ENCODE peak calls at places on chromosomes 1 and 21, in four cellular contexts. A is Caco-2, Q is cardiac fibroblast, S is fibroblast of lung. V is an unnamed sample.

GRCh38 chr1:223712856-223713494 is 636 bp downstream of the CAPN2 start:
- DNase-seq in A (no peak), Q (no peak), S (no peak), V (no peak)

GRCh38 chr1:161180643-161181042 is 3.3 kb upstream of the B4GALT3 start:
- DNase-seq in A (no peak), Q (peak), S (peak), V (no peak)

GRCh38 chr21:42601656-42602055 is 51.8 kb upstream of the PDE9A start:
- DNase-seq in A (no peak), Q (no peak), S (no peak), V (no peak)

GRCh38 chr21:46390603-46391545 is 66.9 kb downstream of the PCNT start:
- DNase-seq in A (no peak), Q (no peak), S (no peak), V (no peak)

GRCh38 chr1:151887028-151887427 is 22.3 kb downstream of the THEM4 start:
- DNase-seq in A (no peak), Q (peak), S (peak), V (no peak)

GRCh38 chr1:183566026-183566425 is 24.2 kb downstream of the NCF2 start:
- DNase-seq in A (no peak), Q (no peak), S (no peak), V (no peak)

GRCh38 chr1:99004270-99005141 is at the start of gene PLPPR5:
- DNase-seq in A (no peak), Q (peak), S (peak), V (peak)

GRCh38 chr1:21910528-21911204 is 26.4 kb downstream of the HSPG2 start:
- DNase-seq in A (no peak), Q (no peak), S (no peak), V (no peak)

GRCh38 chr1:228837817-228838716 is 102.8 kb downstream of the RHOU start:
- DNase-seq in A (peak), Q (peak), S (peak), V (no peak)

GRCh38 chr1:180156631-180157091 is 2.0 kb downstream of the QSOX1 start:
- DNase-seq in A (no peak), Q (peak), S (peak), V (no peak)

GRCh38 chr1:35448344-35448801 is 108.8 kb downstream of the KIAA0319L start:
- DNase-seq in A (no peak), Q (peak), S (peak), V (no peak)

DNA sequence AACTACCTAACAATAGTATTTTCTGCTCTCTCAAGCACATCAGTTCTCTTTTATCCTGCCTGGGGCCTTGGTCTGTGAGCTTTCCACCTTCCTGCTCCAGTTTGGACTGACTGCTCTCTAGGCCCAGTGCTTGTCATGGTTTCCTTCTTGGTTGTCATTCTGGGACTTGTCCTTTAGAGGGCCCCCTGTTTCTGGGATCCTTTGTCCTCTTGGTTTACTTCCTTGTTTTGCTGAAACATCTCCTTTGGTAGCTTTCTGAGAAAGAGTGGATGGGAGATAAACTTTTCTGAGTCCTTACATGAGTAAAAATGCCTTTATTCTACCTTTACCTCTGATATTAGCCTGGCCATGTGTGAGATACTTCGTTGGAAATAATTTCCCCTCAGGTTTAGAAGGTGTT is 4.7 kb downstream of the SLC1A7 start:
- DNase-seq in A (no peak), Q (peak), S (no peak), V (no peak)
- TF ChIP-seq CTCF in A (no peak), Q (peak), S (no peak), V (peak)

GRCh38 chr1:44819257-44819593 is 10.9 kb downstream of the BTBD19 start:
- DNase-seq in A (no peak), Q (no peak), S (no peak), V (no peak)
- TF ChIP-seq CTCF in A (no peak), Q (no peak), S (no peak), V (peak)

GRCh38 chr1:114956570-114956969 is 73.1 kb upstream of the TSHB start:
- DNase-seq in A (peak), Q (peak), S (peak), V (no peak)
- TF ChIP-seq CTCF in A (peak), Q (peak), S (peak), V (peak)

DNA sequence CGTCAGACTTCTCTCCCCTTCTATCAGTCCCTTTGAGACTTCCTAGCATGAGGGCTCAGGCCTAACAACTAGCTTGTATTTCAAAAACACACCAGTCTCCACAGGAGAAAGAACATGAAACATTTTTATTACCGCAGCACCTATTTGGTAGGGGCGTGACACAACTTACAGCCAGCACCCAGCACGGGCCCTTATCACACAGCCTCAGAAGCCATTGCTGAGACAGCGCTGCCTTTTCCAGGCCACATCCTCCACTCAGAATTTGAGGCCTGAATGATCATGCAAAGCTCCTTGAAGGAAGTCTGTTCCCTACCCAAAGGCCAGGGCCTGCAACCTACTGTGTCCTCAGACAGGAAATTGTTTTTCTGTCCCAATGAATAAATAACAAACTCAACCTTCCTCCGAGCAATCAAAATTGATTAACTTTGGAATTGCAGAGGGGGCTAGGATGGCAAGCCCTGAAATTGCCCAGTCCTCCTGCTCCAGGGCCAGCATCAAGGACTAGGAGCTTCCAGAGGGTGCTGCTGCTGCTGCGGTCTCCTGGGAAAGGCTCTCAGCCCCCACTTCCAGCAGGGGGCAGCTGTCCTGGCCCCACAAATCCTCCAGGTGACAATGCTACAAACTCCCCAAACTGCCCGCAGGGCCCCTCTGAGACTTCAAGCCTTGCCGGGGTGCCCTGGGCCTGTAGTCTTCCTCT is 94.3 kb upstream of the GALNT2 start:
- DNase-seq in A (no peak), Q (no peak), S (no peak), V (no peak)
- TF ChIP-seq CTCF in A (peak), Q (peak), S (no peak), V (peak)

GRCh38 chr1:31795801-31796621 is 19.8 kb downstream of the SPOCD1 start:
- DNase-seq in A (no peak), Q (peak), S (peak), V (no peak)
- TF ChIP-seq CTCF in A (no peak), Q (peak), S (peak), V (no peak)